ENCODE peak calls at places on chromosomes 1 and 21, in five cellular contexts. E is hepatocyte, I is heart right ventricle, S is PC-9, W is aorta. G is an unnamed sample.

GRCh38 chr1:17109897-17110554 is 9.2 kb downstream of the PADI2 start:
- DNase-seq in E (peak; percentile 71), W (no peak), I (no peak), S (no peak), G (no peak)

GRCh38 chr1:188937965-188938551 is 1539.6 kb downstream of the BRINP3 start:
- DNase-seq in S (no peak), I (no peak), W (no peak), E (no peak), G (peak; percentile 26)

GRCh38 chr1:158087320-158087927 is 93.3 kb upstream of the CD1D start:
- DNase-seq in W (no peak), I (no peak), S (peak; percentile 56), E (peak; percentile 82), G (peak; percentile 84)

GRCh38 chr1:86504130-86504479 is 35.4 kb downstream of the CLCA1 start:
- DNase-seq in I (no peak), E (peak; percentile 39), S (no peak), W (no peak), G (no peak)

GRCh38 chr1:23376890-23377811 is 7.5 kb upstream of the ZNF436 start:
- DNase-seq in I (no peak), W (peak; percentile 58), S (peak; percentile 95), E (peak; percentile 49), G (peak; percentile 64)

GRCh38 chr1:28578696-28579218 is 13.3 kb upstream of the RAB42 start:
- DNase-seq in E (no peak), I (no peak), W (no peak), S (no peak), G (no peak)

GRCh38 chr1:107525146-107525545 is 384.3 kb downstream of the NTNG1 start:
- DNase-seq in W (no peak), I (no peak), S (no peak), E (no peak), G (peak; percentile 27)

GRCh38 chr1:182674346-182675246 is 9.8 kb downstream of the RGS8 start:
- DNase-seq in I (peak; percentile 22), S (no peak), E (peak; percentile 36), W (peak; percentile 69), G (peak; percentile 49)

GRCh38 chr1:201395936-201396335 is 3.2 kb downstream of the LAD1 start:
- DNase-seq in W (no peak), E (no peak), I (no peak), S (no peak), G (no peak)

GRCh38 chr21:42193131-42193671 is 25.7 kb upstream of the ABCG1 start:
- DNase-seq in S (peak; percentile 56), E (no peak), I (no peak), W (no peak), G (no peak)

GRCh38 chr1:192904438-192904895 is 95.6 kb downstream of the RGS2 start:
- DNase-seq in S (no peak), W (no peak), E (peak; percentile 16), I (no peak), G (peak; percentile 80)

GRCh38 chr1:10694274-10694632 is 102.2 kb downstream of the CASZ1 start:
- DNase-seq in I (no peak), S (no peak), E (no peak), W (no peak), G (peak; percentile 62)

GRCh38 chr1:50976890-50977574 is 7.0 kb downstream of the CDKN2C start:
- DNase-seq in I (no peak), S (no peak), E (no peak), W (peak; percentile 52), G (peak; percentile 78)

GRCh38 chr1:59013276-59013927 is 229.6 kb upstream of the JUN start:
- DNase-seq in I (peak; percentile 30), E (peak; percentile 69), W (peak; percentile 60), S (no peak), G (peak; percentile 65)

GRCh38 chr1:69221492-69221990 is 346.2 kb upstream of the LRRC7 start:
- DNase-seq in E (no peak), I (no peak), W (no peak), S (no peak), G (no peak)

GRCh38 chr21:26115899-26116298 is 54.7 kb downstream of the APP start:
- DNase-seq in W (no peak), S (peak; percentile 37), I (no peak), E (no peak), G (peak; percentile 57)

GRCh38 chr1:89523597-89524368 is 846 bp upstream of the LRRC8B start:
- DNase-seq in S (peak; percentile 77), E (peak; percentile 64), W (no peak), I (no peak), G (no peak)

GRCh38 chr21:26522704-26523103 is 50.4 kb downstream of the CYYR1 start:
- DNase-seq in S (no peak), E (no peak), I (no peak), W (no peak), G (no peak)

GRCh38 chr1:214500349-214501055 is 50.9 kb downstream of the PTPN14 start:
- DNase-seq in W (no peak), E (no peak), I (no peak), S (no peak), G (no peak)

GRCh38 chr1:112762541-112763141 is 47.5 kb upstream of the PPM1J start:
- DNase-seq in W (no peak), E (no peak), S (peak; percentile 70), I (no peak), G (peak; percentile 24)

GRCh38 chr1:238892612-238893011 is 493.8 kb upstream of the CHRM3 start:
- DNase-seq in W (no peak), E (no peak), S (no peak), I (no peak), G (no peak)

GRCh38 chr1:1230656-1231399 is 973 bp downstream of the SDF4 start:
- DNase-seq in W (no peak), E (peak; percentile 81), S (peak; percentile 58), I (no peak), G (peak; percentile 55)

GRCh38 chr1:78339490-78339889 is 151.3 kb upstream of the PTGFR start:
- DNase-seq in S (no peak), E (no peak), W (no peak), I (no peak), G (peak; percentile 36)

GRCh38 chr1:48687271-48688045 is 89.2 kb downstream of the BEND5 start:
- DNase-seq in E (no peak), I (no peak), S (no peak), W (no peak), G (no peak)

GRCh38 chr1:220803401-220804201 is 16.9 kb downstream of the MTARC1 start:
- DNase-seq in S (no peak), W (no peak), E (peak; percentile 44), I (no peak), G (peak; percentile 65)

GRCh38 chr1:232438476-232438875 is 191.5 kb downstream of the SIPA1L2 start:
- DNase-seq in W (no peak), E (no peak), I (no peak), S (no peak), G (no peak)

DNA sequence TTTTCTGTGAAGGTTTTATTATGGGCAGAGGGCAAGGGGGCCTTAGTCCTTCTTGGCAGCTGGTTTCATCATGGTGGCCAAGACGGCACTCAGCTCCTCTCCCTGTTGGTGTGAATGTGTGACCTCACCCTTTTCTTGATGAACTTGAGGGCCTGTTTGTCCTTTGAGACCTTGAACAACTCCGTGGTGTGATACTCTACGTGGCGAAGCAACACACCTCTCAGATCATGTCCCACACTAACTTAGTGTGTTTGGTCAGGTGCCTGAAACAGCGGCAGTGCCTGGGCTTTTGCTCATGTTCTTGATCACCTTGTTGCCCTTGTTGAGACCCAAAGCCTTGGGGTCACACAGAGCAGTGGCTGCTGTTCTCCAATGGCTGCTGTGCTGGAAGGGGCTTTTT is 13.4 kb downstream of the L1TD1 start:
- DNase-seq in I (no peak), W (no peak), S (no peak), E (no peak), G (no peak)
- H3K9me3 ChIP-seq in I (peaks cover 17% of the 10 kb centered on the region), W (peaks cover 6% of the 10 kb centered on the region), S (peaks cover 21% of the 10 kb centered on the region), E (peaks cover 6% of the 10 kb centered on the region), G (peaks cover 29% of the 10 kb centered on the region)

GRCh38 chr1:236161230-236161629 is 18.9 kb downstream of the GPR137B start:
- DNase-seq in E (no peak), S (no peak), I (no peak), W (peak; percentile 23), G (no peak)
- H3K4me1 ChIP-seq in E (peaks cover 2% of the 10 kb centered on the region), S (no peaks in the 10 kb centered on the region), I (peaks cover 11% of the 10 kb centered on the region), W (no peaks in the 10 kb centered on the region), G (no peaks in the 10 kb centered on the region)

DNA sequence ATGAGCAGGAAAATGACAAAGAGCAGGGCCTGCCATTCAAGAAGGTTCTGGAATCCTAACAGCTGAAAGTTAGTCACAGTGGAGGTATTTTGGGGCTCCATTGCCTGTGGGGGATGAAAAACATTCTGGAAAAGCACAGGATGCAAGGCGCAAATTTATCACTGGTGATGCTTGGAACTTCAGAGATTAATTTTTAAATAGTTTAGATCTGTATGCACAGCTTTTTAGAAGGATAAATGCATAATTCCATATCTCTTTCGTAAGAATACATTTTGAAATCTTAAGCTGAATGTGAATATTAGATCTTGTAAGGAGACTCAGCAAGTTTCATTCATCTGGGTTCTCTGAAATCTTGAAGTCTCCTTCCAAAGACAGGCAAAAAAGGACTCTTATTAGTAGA is at the start of gene OR11L1:
- DNase-seq in S (no peak), E (no peak), I (no peak), W (no peak), G (no peak)
- H3K9me3 ChIP-seq in S (no peaks in the 10 kb centered on the region), E (no peaks in the 10 kb centered on the region), I (no peaks in the 10 kb centered on the region), W (peaks cover 3% of the 10 kb centered on the region), G (no peaks in the 10 kb centered on the region)

DNA sequence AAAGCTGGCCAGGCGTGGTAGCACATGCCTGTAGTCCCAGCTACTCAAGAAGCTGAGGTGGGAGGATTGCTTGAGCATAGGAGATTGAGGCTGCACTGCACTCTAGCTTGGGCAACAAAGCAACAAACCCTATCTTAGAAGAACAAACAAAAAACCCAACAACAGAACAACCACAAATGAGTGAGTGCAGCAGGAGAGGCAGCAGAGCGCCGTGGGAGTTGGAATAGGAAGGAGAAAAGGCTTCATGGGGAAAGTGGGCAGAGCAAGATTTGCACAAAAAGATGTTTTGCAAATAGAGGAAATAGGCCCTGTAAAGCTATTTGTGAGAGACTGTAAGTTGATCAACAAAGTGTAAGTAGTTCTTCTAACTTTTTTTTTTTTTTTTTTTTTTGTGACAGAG is 19.6 kb downstream of the SMAP2 start:
- DNase-seq in I (no peak), E (no peak), W (no peak), S (no peak), G (no peak)
- H3K4me1 ChIP-seq in I (peaks cover 17% of the 10 kb centered on the region), E (peaks cover 25% of the 10 kb centered on the region), W (peaks cover 6% of the 10 kb centered on the region), S (peaks cover 14% of the 10 kb centered on the region), G (peaks cover 51% of the 10 kb centered on the region)

GRCh38 chr1:226048886-226049285 is 13.6 kb upstream of the H3-3A start:
- DNase-seq in W (no peak), E (no peak), I (no peak), S (no peak), G (no peak)

GRCh38 chr1:226050133-226050532 is 12.4 kb upstream of the H3-3A start:
- DNase-seq in S (no peak), W (no peak), E (no peak), I (no peak), G (no peak)

GRCh38 chr1:226044514-226045132 is 17.9 kb upstream of the H3-3A start:
- DNase-seq in S (no peak), I (no peak), E (no peak), W (no peak), G (no peak)

GRCh38 chr1:226046240-226046639 is 16.3 kb upstream of the H3-3A start:
- DNase-seq in E (peak; percentile 46), S (no peak), W (no peak), I (no peak), G (no peak)

DNA sequence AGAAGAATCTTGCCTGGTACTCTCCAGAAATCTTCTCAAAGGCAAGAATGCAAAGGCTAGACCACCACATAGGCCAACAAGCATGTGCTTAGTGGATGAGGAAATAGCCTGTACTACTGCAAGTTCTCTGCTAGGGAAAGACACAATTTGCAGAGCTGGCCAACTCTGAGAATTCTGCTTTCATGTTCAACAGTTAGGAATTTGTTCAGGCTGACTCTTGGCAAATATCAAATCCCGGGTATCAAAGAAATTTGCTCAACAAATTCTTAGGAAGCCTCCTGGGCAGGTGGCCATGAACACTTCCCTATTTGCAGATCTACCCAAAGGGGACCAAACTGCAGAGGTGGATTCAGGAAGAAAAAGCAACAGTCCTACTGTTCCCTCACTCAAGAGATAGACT is 15.0 kb upstream of the H3-3A start:
- DNase-seq in E (no peak), W (no peak), I (no peak), S (no peak), G (peak; percentile 38)
- H3K9me3 ChIP-seq in E (no peaks in the 10 kb centered on the region), W (no peaks in the 10 kb centered on the region), I (no peaks in the 10 kb centered on the region), S (no peaks in the 10 kb centered on the region), G (no peaks in the 10 kb centered on the region)

G was measured in adipocyte.